ENCODE peak calls at places on chromosomes 13 and 19, in ten cellular contexts. J is upper lobe of left lung, S is adrenal gland, L is suprapubic skin, Q is transverse colon, D is Peyer's patch, U is right cardiac atrium, T is PC-3, R is HL-60, Y is cardiac muscle cell. H is an unnamed sample.

GRCh38 chr19:8391274-8392016 is 1.3 kb downstream of the RAB11B start:
- DNase-seq in Q (no peak), S (peak), Y (no peak), J (peak), D (no peak), L (no peak), T (no peak), U (no peak), R (no peak), H (peak)

GRCh38 chr19:35153701-35154534 is 617 bp upstream of the FXYD5 start:
- DNase-seq in J (peak), U (peak), T (peak), D (no peak), L (peak), Q (peak), R (peak), S (no peak), Y (peak), H (no peak)

GRCh38 chr13:50222569-50223332 is 207.5 kb downstream of the KCNRG start:
- DNase-seq in L (no peak), T (peak), D (no peak), R (peak), U (peak), J (peak), S (peak), Y (peak), Q (peak), H (no peak)

GRCh38 chr13:34847751-34848150 is 94.3 kb upstream of the NBEA start:
- DNase-seq in L (no peak), Q (no peak), T (peak), Y (no peak), U (no peak), D (no peak), S (no peak), J (no peak), R (no peak), H (no peak)

GRCh38 chr19:35170359-35171061 is 16.0 kb downstream of the FXYD5 start:
- DNase-seq in Q (no peak), L (no peak), J (no peak), Y (peak), R (no peak), S (no peak), T (no peak), D (no peak), U (no peak), H (no peak)

GRCh38 chr13:26923824-26924605 is 163.4 kb upstream of the GPR12 start:
- DNase-seq in U (no peak), D (no peak), T (no peak), Q (no peak), Y (peak), L (no peak), S (peak), R (peak), J (no peak), H (no peak)

GRCh38 chr19:39173502-39173991 is 23.2 kb upstream of the NCCRP1 start:
- DNase-seq in T (no peak), Q (no peak), S (no peak), L (no peak), U (peak), Y (no peak), R (no peak), J (no peak), D (no peak), H (no peak)

GRCh38 chr13:28322256-28322895 is 172.6 kb downstream of the FLT1 start:
- DNase-seq in L (no peak), Q (no peak), U (no peak), D (no peak), Y (no peak), J (no peak), S (no peak), R (no peak), T (peak), H (no peak)

GRCh38 chr19:39428309-39429112 is 7.2 kb downstream of the RPS16 start:
- DNase-seq in Q (peak), T (no peak), S (peak), Y (peak), D (peak), L (no peak), R (no peak), U (peak), J (peak), H (peak)

GRCh38 chr13:98947925-98948324 is 29.9 kb downstream of the DOCK9 start:
- DNase-seq in J (no peak), L (no peak), D (no peak), U (no peak), Y (no peak), T (no peak), Q (no peak), S (no peak), R (no peak), H (no peak)

GRCh38 chr19:39277598-39277997 is 9.4 kb downstream of the IFNL2 start:
- DNase-seq in U (no peak), S (no peak), Q (no peak), D (no peak), Y (peak), L (peak), R (no peak), T (no peak), J (peak), H (no peak)

GRCh38 chr19:14394167-14394566 is 12.9 kb downstream of the ADGRE5 start:
- DNase-seq in R (no peak), D (no peak), S (no peak), J (no peak), T (no peak), Q (no peak), U (no peak), Y (no peak), L (no peak), H (no peak)

GRCh38 chr19:51183629-51184028 is 41.3 kb upstream of the CD33 start:
- DNase-seq in R (no peak), Q (no peak), L (no peak), S (no peak), U (no peak), D (no peak), J (no peak), T (no peak), Y (no peak), H (no peak)

GRCh38 chr13:99495478-99496321 is 5.6 kb upstream of the TM9SF2 start:
- DNase-seq in S (no peak), U (no peak), D (no peak), L (no peak), T (no peak), Q (no peak), J (no peak), Y (no peak), R (no peak), H (no peak)

GRCh38 chr13:59584902-59585670 is 578.6 kb downstream of the DIAPH3 start:
- DNase-seq in Y (no peak), D (no peak), J (no peak), T (peak), U (no peak), S (no peak), R (no peak), L (no peak), Q (no peak), H (no peak)

GRCh38 chr19:5293607-5294089 is 47.0 kb downstream of the PTPRS start:
- DNase-seq in U (peak), R (no peak), J (peak), T (peak), S (peak), D (no peak), Y (peak), L (no peak), Q (no peak), H (no peak)

GRCh38 chr19:41774515-41774980 is 19.2 kb downstream of the CEACAM6 start:
- DNase-seq in S (no peak), Y (no peak), T (peak), R (no peak), U (no peak), D (peak), L (no peak), Q (peak), J (peak), H (no peak)

GRCh38 chr13:44193731-44194130 is 179.9 kb upstream of the SERP2 start:
- DNase-seq in J (no peak), R (no peak), L (no peak), U (no peak), Q (no peak), S (no peak), Y (no peak), T (no peak), D (no peak), H (no peak)

GRCh38 chr13:57825066-57825465 is 193.5 kb downstream of the PCDH17 start:
- DNase-seq in R (no peak), J (no peak), Q (no peak), Y (no peak), S (no peak), D (no peak), T (no peak), U (no peak), L (no peak), H (no peak)

GRCh38 chr13:99926014-99926731 is 45.4 kb downstream of the ZIC5 start:
- DNase-seq in U (no peak), Y (no peak), R (no peak), J (peak), D (peak), S (peak), Q (peak), L (no peak), T (peak), H (no peak)

GRCh38 chr13:32911506-32911905 is 104.7 kb upstream of the KL start:
- DNase-seq in S (no peak), R (peak), T (peak), Q (no peak), Y (peak), L (no peak), J (no peak), D (no peak), U (no peak), H (no peak)

GRCh38 chr13:88074794-88075509 is 403.8 kb downstream of the SLITRK5 start:
- DNase-seq in R (peak), L (no peak), S (no peak), Q (no peak), U (no peak), Y (peak), J (no peak), D (no peak), T (no peak), H (no peak)

DNA sequence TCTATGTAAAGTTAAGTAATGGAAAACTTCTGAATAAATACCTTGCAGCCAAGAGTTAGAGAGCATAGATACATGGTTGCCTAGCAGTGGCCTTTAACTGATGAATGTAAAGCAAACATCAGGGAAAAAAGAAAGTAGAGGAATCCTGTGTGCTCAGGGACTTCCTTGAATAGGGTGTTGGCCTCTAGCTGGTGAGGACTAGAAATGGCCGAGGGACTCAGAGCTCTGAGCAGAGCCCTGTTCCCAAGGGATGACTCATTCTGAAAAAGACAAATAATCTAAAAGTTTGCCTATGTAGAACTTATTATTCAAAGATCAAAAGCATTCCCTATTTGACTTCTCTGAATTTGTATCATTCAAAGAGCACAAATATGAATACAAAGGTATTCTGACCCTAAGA is 135.7 kb downstream of the MIPEP start:
- DNase-seq in J (peak), L (no peak), D (no peak), Y (peak), Q (no peak), T (peak), R (no peak), S (no peak), U (no peak), H (no peak)
- H3K27ac ChIP-seq in J (peak), L (peak), D (no peak), Y (no peak), Q (no peak), T (peak), R (no peak), S (no peak), U (no peak), H (no peak)

GRCh38 chr19:3665681-3666544 is 34.4 kb downstream of the PIP5K1C start:
- DNase-seq in D (peak), Q (peak), L (peak), R (no peak), J (peak), U (peak), S (peak), T (peak), Y (peak), H (no peak)
- H3K27ac ChIP-seq in D (no peak), Q (no peak), L (no peak), R (no peak), J (no peak), U (no peak), S (no peak), T (no peak), Y (no peak), H (peak)

GRCh38 chr13:114136576-114136975 is 4.2 kb upstream of the RASA3 start:
- DNase-seq in D (peak), S (no peak), Q (no peak), J (no peak), L (no peak), U (no peak), R (no peak), T (no peak), Y (no peak), H (no peak)
- H3K27ac ChIP-seq in D (no peak), S (no peak), Q (no peak), J (no peak), L (no peak), U (no peak), R (no peak), T (no peak), Y (no peak), H (no peak)

GRCh38 chr19:55157064-55157908 is at the start of gene TNNI3:
- DNase-seq in T (no peak), U (peak), Q (no peak), Y (no peak), D (no peak), J (no peak), R (no peak), S (no peak), L (no peak), H (no peak)
- H3K27ac ChIP-seq in T (no peak), U (peak), Q (no peak), Y (peak), D (no peak), J (no peak), R (no peak), S (peak), L (no peak), H (no peak)

DNA sequence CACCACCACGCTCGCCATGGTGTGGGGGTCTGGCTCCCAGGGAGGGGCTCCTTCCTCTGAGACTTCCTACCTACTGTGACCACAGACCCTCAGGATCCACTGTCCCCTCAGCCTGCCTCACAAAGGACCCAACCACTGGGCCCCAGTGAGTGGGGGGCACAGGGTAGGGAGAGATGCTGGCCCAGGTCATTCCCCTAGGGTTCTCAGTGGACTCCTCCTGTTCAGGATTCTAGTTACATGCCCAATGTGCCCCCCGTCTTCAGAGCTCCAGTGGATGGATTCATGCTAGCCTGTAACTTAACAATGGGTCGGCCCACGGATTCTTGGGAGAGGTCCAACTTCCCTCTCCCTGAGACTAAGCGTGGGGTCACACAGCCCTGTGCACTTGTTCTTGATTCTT is at the start of gene TSKS:
- DNase-seq in R (no peak), T (no peak), Q (no peak), S (no peak), J (no peak), D (no peak), U (no peak), L (no peak), Y (no peak), H (no peak)
- H3K27ac ChIP-seq in R (no peak), T (no peak), Q (no peak), S (no peak), J (peak), D (no peak), U (peak), L (no peak), Y (no peak), H (peak)